ENCODE peak calls at places on chromosomes 13 and 19, in eight cellular contexts. D, I, Z, K, H, M, U and V are unnamed samples.

GRCh38 chr13:39916330-39916729 is 260.9 kb downstream of the COG6 start:
- DNase-seq in D (no peak), I (no peak), Z (no peak), K (no peak), H (no peak), M (no peak), U (no peak), V (no peak)

GRCh38 chr19:49873834-49874233 is 3.3 kb downstream of the AKT1S1 start:
- DNase-seq in D (no peak), I (no peak), Z (no peak), K (no peak), H (no peak), M (no peak), U (no peak), V (no peak)

GRCh38 chr13:86870388-86870966 is 800.7 kb upstream of the SLITRK5 start:
- DNase-seq in D (no peak), I (peak; percentile 38), Z (no peak), K (no peak), H (no peak), M (no peak), U (no peak), V (no peak)

GRCh38 chr19:12872941-12873890 is 8.0 kb downstream of the DNASE2 start:
- DNase-seq in D (peak; percentile 3), I (peak; percentile 91), Z (peak; percentile 75), K (peak; percentile 88), H (peak; percentile 79), M (peak; percentile 60), U (peak; percentile 93), V (peak; percentile 58)

GRCh38 chr19:16013851-16014840 is 62.1 kb upstream of the TPM4 start:
- DNase-seq in D (no peak), I (no peak), Z (no peak), K (no peak), H (no peak), M (no peak), U (no peak), V (no peak)

GRCh38 chr19:58182577-58182988 is 278 bp upstream of the ZNF274 start:
- DNase-seq in D (no peak), I (no peak), Z (peak; percentile 94), K (no peak), H (peak; percentile 93), M (no peak), U (no peak), V (peak; percentile 70)

GRCh38 chr19:38647966-38648788 is 728 bp downstream of the ACTN4 start:
- DNase-seq in D (no peak), I (no peak), Z (no peak), K (no peak), H (peak; percentile 29), M (no peak), U (no peak), V (no peak)

GRCh38 chr13:95874286-95874685 is 178.9 kb downstream of the UGGT2 start:
- DNase-seq in D (peak; percentile 23), I (no peak), Z (no peak), K (no peak), H (no peak), M (no peak), U (no peak), V (no peak)

GRCh38 chr13:82298110-82298509 is 1584.2 kb downstream of the SLITRK1 start:
- DNase-seq in D (no peak), I (no peak), Z (no peak), K (no peak), H (no peak), M (no peak), U (no peak), V (no peak)

GRCh38 chr13:32491028-32491427 is 47.6 kb downstream of the N4BP2L2 start:
- DNase-seq in D (no peak), I (no peak), Z (no peak), K (no peak), H (no peak), M (no peak), U (no peak), V (no peak)

GRCh38 chr19:43438291-43439162 is 23.8 kb downstream of the TEX101 start:
- DNase-seq in D (peak; percentile 53), I (peak; percentile 67), Z (no peak), K (peak; percentile 28), H (peak; percentile 65), M (no peak), U (peak; percentile 14), V (no peak)

GRCh38 chr19:8257052-8257443 is 47.9 kb downstream of the CERS4 start:
- DNase-seq in D (no peak), I (no peak), Z (no peak), K (no peak), H (no peak), M (no peak), U (no peak), V (no peak)

GRCh38 chr19:45994456-45994988 is 745 bp upstream of the CCDC61 start:
- DNase-seq in D (peak; percentile 4), I (no peak), Z (no peak), K (no peak), H (no peak), M (no peak), U (no peak), V (no peak)

GRCh38 chr19:36051236-36051635 is 2.8 kb downstream of the THAP8 start:
- DNase-seq in D (peak; percentile 14), I (no peak), Z (no peak), K (no peak), H (no peak), M (no peak), U (no peak), V (no peak)

GRCh38 chr13:90305796-90306195 is 1041.7 kb upstream of the MIR17HG start:
- DNase-seq in D (no peak), I (no peak), Z (no peak), K (no peak), H (no peak), M (no peak), U (no peak), V (no peak)

GRCh38 chr13:52968074-52968700 is 60.4 kb upstream of the OLFM4 start:
- DNase-seq in D (peak; percentile 26), I (peak; percentile 78), Z (peak; percentile 56), K (peak; percentile 88), H (peak; percentile 82), M (peak; percentile 93), U (peak; percentile 88), V (no peak)

GRCh38 chr13:100954430-100955361 is 280.1 kb upstream of the TMTC4 start:
- DNase-seq in D (peak; percentile 29), I (no peak), Z (no peak), K (no peak), H (no peak), M (no peak), U (no peak), V (no peak)

DNA sequence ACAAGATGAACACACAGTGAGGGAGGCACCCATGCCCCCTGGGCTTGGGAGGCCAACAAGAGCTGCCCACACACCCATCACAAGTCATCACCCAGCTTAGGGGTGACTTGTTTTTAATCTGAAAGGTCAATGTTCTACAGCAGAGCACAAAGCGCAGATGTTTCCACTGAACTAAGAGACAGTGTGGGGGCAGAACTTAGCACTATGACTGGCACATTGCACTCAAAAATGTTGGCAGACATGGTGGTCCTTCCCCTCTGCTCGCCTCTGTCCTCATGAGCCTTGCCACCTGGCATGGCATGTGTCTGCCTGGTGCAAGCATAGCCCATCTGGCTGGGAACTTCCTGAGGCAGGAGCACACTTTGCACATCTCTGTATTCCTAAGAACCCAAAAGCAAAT is 81.4 kb upstream of the ZNF98 start:
- DNase-seq in D (no peak), I (no peak), Z (no peak), K (no peak), H (no peak), M (no peak), U (no peak), V (no peak)
- H3K9me3 ChIP-seq in D (no peaks in the 10 kb centered on the region), I (peaks cover 27% of the 10 kb centered on the region), Z (peaks cover 6% of the 10 kb centered on the region), K (peaks cover 97% of the 10 kb centered on the region), H (no peaks in the 10 kb centered on the region), M (no peaks in the 10 kb centered on the region), U (peaks cover 87% of the 10 kb centered on the region), V (no peaks in the 10 kb centered on the region)

DNA sequence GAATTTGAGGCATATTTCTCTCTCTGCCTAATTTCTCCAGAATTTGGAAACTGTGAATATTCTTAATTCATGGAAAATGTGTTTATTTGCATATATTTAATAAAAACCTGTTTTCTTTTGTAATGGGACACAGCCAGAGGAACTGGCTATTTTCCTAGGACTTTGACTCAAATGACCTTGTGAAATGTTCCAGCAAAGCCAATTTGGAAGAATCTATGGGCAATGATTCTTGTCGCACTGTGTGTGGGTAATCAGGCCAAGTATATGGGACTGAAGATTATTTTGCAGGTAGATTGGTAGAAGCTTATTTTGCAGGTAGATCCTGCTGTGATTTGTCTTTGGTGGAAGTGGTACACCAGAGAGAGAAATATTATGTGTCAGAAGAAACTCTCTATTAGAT is 38.8 kb downstream of the SUCLA2 start:
- DNase-seq in D (no peak), I (no peak), Z (no peak), K (no peak), H (no peak), M (no peak), U (no peak), V (no peak)
- H3K9me3 ChIP-seq in D (peaks cover 1% of the 10 kb centered on the region), I (peaks cover 28% of the 10 kb centered on the region), Z (no peaks in the 10 kb centered on the region), K (peaks cover 17% of the 10 kb centered on the region), H (no peaks in the 10 kb centered on the region), M (no peaks in the 10 kb centered on the region), U (peaks cover 2% of the 10 kb centered on the region), V (peaks cover 11% of the 10 kb centered on the region)

GRCh38 chr13:113592571-113592970 is 8.0 kb downstream of the TFDP1 start:
- DNase-seq in D (no peak), I (no peak), Z (peak; percentile 37), K (peak; percentile 5), H (peak; percentile 7), M (no peak), U (no peak), V (no peak)
- H3K9me3 ChIP-seq in D (no peaks in the 10 kb centered on the region), I (no peaks in the 10 kb centered on the region), Z (no peaks in the 10 kb centered on the region), K (no peaks in the 10 kb centered on the region), H (no peaks in the 10 kb centered on the region), M (no peaks in the 10 kb centered on the region), U (no peaks in the 10 kb centered on the region), V (no peaks in the 10 kb centered on the region)

GRCh38 chr19:9345005-9345404 is 17.8 kb upstream of the ZNF177 start:
- DNase-seq in D (no peak), I (no peak), Z (no peak), K (no peak), H (no peak), M (no peak), U (no peak), V (no peak)

GRCh38 chr19:9348671-9349070 is 14.1 kb upstream of the ZNF177 start:
- DNase-seq in D (no peak), I (no peak), Z (no peak), K (no peak), H (no peak), M (no peak), U (no peak), V (no peak)

GRCh38 chr19:9352505-9352904 is 10.3 kb upstream of the ZNF177 start:
- DNase-seq in D (no peak), I (no peak), Z (no peak), K (no peak), H (no peak), M (no peak), U (no peak), V (no peak)

GRCh38 chr19:9353011-9353410 is 9.8 kb upstream of the ZNF177 start:
- DNase-seq in D (no peak), I (peak; percentile 16), Z (no peak), K (no peak), H (no peak), M (no peak), U (no peak), V (no peak)

DNA sequence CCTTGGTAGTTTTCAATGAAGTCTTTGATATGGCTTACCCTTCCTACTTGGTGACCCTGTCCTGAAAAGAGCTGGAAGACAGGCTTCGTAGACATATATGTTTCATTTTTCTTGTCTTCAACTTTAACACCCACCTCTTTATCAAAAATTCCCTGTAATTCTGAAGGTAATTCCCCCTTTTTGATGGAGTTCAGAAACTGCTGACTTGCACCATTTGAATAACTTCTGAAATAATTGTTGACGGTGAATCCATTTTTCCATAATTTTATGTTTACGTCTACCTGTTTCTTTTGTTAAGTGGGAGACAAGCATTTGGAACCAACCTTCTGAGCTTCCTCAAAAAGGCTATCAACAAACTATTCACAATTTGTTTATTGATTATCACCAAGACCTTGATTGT is 14.6 kb upstream of the ZNF177 start:
- DNase-seq in D (no peak), I (no peak), Z (no peak), K (no peak), H (no peak), M (no peak), U (no peak), V (no peak)
- H3K9me3 ChIP-seq in D (peaks cover 1% of the 10 kb centered on the region), I (peaks cover 70% of the 10 kb centered on the region), Z (peaks cover 65% of the 10 kb centered on the region), K (peaks cover 100% of the 10 kb centered on the region), H (peaks cover 9% of the 10 kb centered on the region), M (peaks cover 6% of the 10 kb centered on the region), U (peaks cover 46% of the 10 kb centered on the region), V (peaks cover 21% of the 10 kb centered on the region)